ENCODE peak calls at places on chromosome 12, in ten cellular contexts. One of them, this sample, is unnamed.

GRCh38 chr12:53514626-53515290 is 7.5 kb upstream of the NPFF start:
- DNase-seq in HFF-Myc: no peak
- DNase-seq in stimulated activated CD8-positive, alpha-beta memory T cell treated with anti-CD3 and anti-CD28 coated beads, Interleukin-15, amount 100 ng/mL, for 1 hour: no peak
- DNase-seq in glutamatergic neuron: no peak
- DNase-seq in fibroblast of lung: no peak
- DNase-seq in hepatocyte: no peak
- DNase-seq in B cell: no peak
- DNase-seq in naive B cell: no peak
- DNase-seq in HT-29: no peak
- DNase-seq in smooth muscle cell of the brain vasculature: no peak
- DNase-seq in this sample: no peak

GRCh38 chr12:65636436-65636835 is 187.8 kb upstream of the HMGA2 start:
- DNase-seq in HFF-Myc: no peak
- DNase-seq in stimulated activated CD8-positive, alpha-beta memory T cell treated with anti-CD3 and anti-CD28 coated beads, Interleukin-15, amount 100 ng/mL, for 1 hour: no peak
- DNase-seq in glutamatergic neuron: no peak
- DNase-seq in fibroblast of lung: no peak
- DNase-seq in hepatocyte: no peak
- DNase-seq in B cell: no peak
- DNase-seq in naive B cell: no peak
- DNase-seq in HT-29: no peak
- DNase-seq in smooth muscle cell of the brain vasculature: no peak
- DNase-seq in this sample: no peak

GRCh38 chr12:25960176-25960575 is 1.7 kb downstream of the RASSF8 start:
- DNase-seq in HFF-Myc: no peak
- DNase-seq in stimulated activated CD8-positive, alpha-beta memory T cell treated with anti-CD3 and anti-CD28 coated beads, Interleukin-15, amount 100 ng/mL, for 1 hour: no peak
- DNase-seq in glutamatergic neuron: peak; percentile 32
- DNase-seq in fibroblast of lung: peak; percentile 45
- DNase-seq in hepatocyte: peak; percentile 48
- DNase-seq in B cell: no peak
- DNase-seq in naive B cell: no peak
- DNase-seq in HT-29: no peak
- DNase-seq in smooth muscle cell of the brain vasculature: no peak
- DNase-seq in this sample: peak; percentile 60

GRCh38 chr12:89833337-89834252 is 125.0 kb upstream of the ATP2B1 start:
- DNase-seq in HFF-Myc: peak; percentile 12
- DNase-seq in stimulated activated CD8-positive, alpha-beta memory T cell treated with anti-CD3 and anti-CD28 coated beads, Interleukin-15, amount 100 ng/mL, for 1 hour: no peak
- DNase-seq in glutamatergic neuron: no peak
- DNase-seq in fibroblast of lung: no peak
- DNase-seq in hepatocyte: no peak
- DNase-seq in B cell: no peak
- DNase-seq in naive B cell: no peak
- DNase-seq in HT-29: no peak
- DNase-seq in smooth muscle cell of the brain vasculature: no peak
- DNase-seq in this sample: peak; percentile 26

GRCh38 chr12:96107236-96107635 is 71.8 kb upstream of the LTA4H start:
- DNase-seq in HFF-Myc: no peak
- DNase-seq in stimulated activated CD8-positive, alpha-beta memory T cell treated with anti-CD3 and anti-CD28 coated beads, Interleukin-15, amount 100 ng/mL, for 1 hour: no peak
- DNase-seq in glutamatergic neuron: no peak
- DNase-seq in fibroblast of lung: no peak
- DNase-seq in hepatocyte: no peak
- DNase-seq in B cell: no peak
- DNase-seq in naive B cell: no peak
- DNase-seq in HT-29: no peak
- DNase-seq in smooth muscle cell of the brain vasculature: no peak
- DNase-seq in this sample: no peak

GRCh38 chr12:104414581-104415305 is 42.0 kb upstream of the CHST11 start:
- DNase-seq in HFF-Myc: no peak
- DNase-seq in stimulated activated CD8-positive, alpha-beta memory T cell treated with anti-CD3 and anti-CD28 coated beads, Interleukin-15, amount 100 ng/mL, for 1 hour: no peak
- DNase-seq in glutamatergic neuron: no peak
- DNase-seq in fibroblast of lung: peak; percentile 53
- DNase-seq in hepatocyte: no peak
- DNase-seq in B cell: no peak
- DNase-seq in naive B cell: no peak
- DNase-seq in HT-29: no peak
- DNase-seq in smooth muscle cell of the brain vasculature: no peak
- DNase-seq in this sample: no peak

GRCh38 chr12:24480766-24481449 is 468.0 kb downstream of the BCAT1 start:
- DNase-seq in HFF-Myc: no peak
- DNase-seq in stimulated activated CD8-positive, alpha-beta memory T cell treated with anti-CD3 and anti-CD28 coated beads, Interleukin-15, amount 100 ng/mL, for 1 hour: no peak
- DNase-seq in glutamatergic neuron: no peak
- DNase-seq in fibroblast of lung: peak; percentile 23
- DNase-seq in hepatocyte: no peak
- DNase-seq in B cell: no peak
- DNase-seq in naive B cell: no peak
- DNase-seq in HT-29: no peak
- DNase-seq in smooth muscle cell of the brain vasculature: no peak
- DNase-seq in this sample: no peak

GRCh38 chr12:88579941-88580871 is at the start of gene KITLG:
- DNase-seq in HFF-Myc: no peak
- DNase-seq in stimulated activated CD8-positive, alpha-beta memory T cell treated with anti-CD3 and anti-CD28 coated beads, Interleukin-15, amount 100 ng/mL, for 1 hour: no peak
- DNase-seq in glutamatergic neuron: peak; percentile 79
- DNase-seq in fibroblast of lung: peak; percentile 86
- DNase-seq in hepatocyte: peak; percentile 92
- DNase-seq in B cell: peak; percentile 10
- DNase-seq in naive B cell: no peak
- DNase-seq in HT-29: peak; percentile 94
- DNase-seq in smooth muscle cell of the brain vasculature: peak; percentile 57
- DNase-seq in this sample: peak; percentile 71